ENCODE peak calls at places on chromosomes 16 and 17, in seven cellular contexts. One of them, this sample, is unnamed.

GRCh38 chr17:30413109-30413508 is 34.4 kb downstream of the CPD start:
- DNase-seq in GM12878: no peak
- DNase-seq in K562: no peak
- DNase-seq in HCT116: no peak
- DNase-seq in HepG2: no peak
- DNase-seq in H1: no peak
- DNase-seq in SK-N-SH: no peak
- DNase-seq in this sample: no peak

GRCh38 chr17:9615486-9615885 is 29.8 kb upstream of the USP43 start:
- DNase-seq in GM12878: no peak
- DNase-seq in K562: no peak
- DNase-seq in HCT116: no peak
- DNase-seq in HepG2: peak; percentile 24
- DNase-seq in H1: no peak
- DNase-seq in SK-N-SH: no peak
- DNase-seq in this sample: no peak

GRCh38 chr17:61260061-61260797 is 139.4 kb upstream of the TBX2 start:
- DNase-seq in GM12878: no peak
- DNase-seq in K562: no peak
- DNase-seq in HCT116: no peak
- DNase-seq in HepG2: no peak
- DNase-seq in H1: no peak
- DNase-seq in SK-N-SH: no peak
- DNase-seq in this sample: no peak

GRCh38 chr17:82882715-82883446 is 43.1 kb upstream of the ZNF750 start:
- DNase-seq in GM12878: no peak
- DNase-seq in K562: no peak
- DNase-seq in HCT116: no peak
- DNase-seq in HepG2: no peak
- DNase-seq in H1: no peak
- DNase-seq in SK-N-SH: no peak
- DNase-seq in this sample: no peak

GRCh38 chr16:82801361-82801760 is 174.6 kb downstream of the CDH13 start:
- DNase-seq in GM12878: no peak
- DNase-seq in K562: no peak
- DNase-seq in HCT116: no peak
- DNase-seq in HepG2: no peak
- DNase-seq in H1: no peak
- DNase-seq in SK-N-SH: no peak
- DNase-seq in this sample: no peak

GRCh38 chr16:80460988-80461387 is 79.8 kb upstream of the DYNLRB2 start:
- DNase-seq in GM12878: no peak
- DNase-seq in K562: no peak
- DNase-seq in HCT116: no peak
- DNase-seq in HepG2: no peak
- DNase-seq in H1: no peak
- DNase-seq in SK-N-SH: no peak
- DNase-seq in this sample: no peak

GRCh38 chr17:83076930-83077329 is 2.5 kb upstream of the METRNL start:
- DNase-seq in GM12878: no peak
- DNase-seq in K562: no peak
- DNase-seq in HCT116: no peak
- DNase-seq in HepG2: no peak
- DNase-seq in H1: no peak
- DNase-seq in SK-N-SH: peak; percentile 71
- DNase-seq in this sample: no peak

GRCh38 chr17:43612515-43612914 is 49.2 kb downstream of the MEOX1 start:
- DNase-seq in GM12878: no peak
- DNase-seq in K562: no peak
- DNase-seq in HCT116: no peak
- DNase-seq in HepG2: peak; percentile 50
- DNase-seq in H1: no peak
- DNase-seq in SK-N-SH: no peak
- DNase-seq in this sample: no peak

GRCh38 chr17:8060274-8060673 is 21.4 kb downstream of the ALOX15B start:
- DNase-seq in GM12878: peak; percentile 19
- DNase-seq in K562: peak; percentile 58
- DNase-seq in HCT116: peak; percentile 75
- DNase-seq in HepG2: peak; percentile 65
- DNase-seq in H1: peak; percentile 79
- DNase-seq in SK-N-SH: peak; percentile 80
- DNase-seq in this sample: peak; percentile 44

GRCh38 chr16:17470871-17471744 is at the start of gene XYLT1:
- DNase-seq in GM12878: no peak
- DNase-seq in K562: peak; percentile 40
- DNase-seq in HCT116: no peak
- DNase-seq in HepG2: no peak
- DNase-seq in H1: peak; percentile 81
- DNase-seq in SK-N-SH: peak; percentile 89
- DNase-seq in this sample: no peak

GRCh38 chr16:70804153-70804728 is 3.3 kb upstream of the VAC14 start:
- DNase-seq in GM12878: no peak
- DNase-seq in K562: no peak
- DNase-seq in HCT116: no peak
- DNase-seq in HepG2: no peak
- DNase-seq in H1: no peak
- DNase-seq in SK-N-SH: no peak
- DNase-seq in this sample: no peak

GRCh38 chr17:4827399-4827798 is 5.7 kb upstream of the MINK1 start:
- DNase-seq in GM12878: no peak
- DNase-seq in K562: no peak
- DNase-seq in HCT116: no peak
- DNase-seq in HepG2: no peak
- DNase-seq in H1: no peak
- DNase-seq in SK-N-SH: no peak
- DNase-seq in this sample: no peak

GRCh38 chr16:31876955-31877828 is 3.6 kb downstream of the ZNF267 start:
- DNase-seq in GM12878: peak; percentile 94
- DNase-seq in K562: no peak
- DNase-seq in HCT116: no peak
- DNase-seq in HepG2: peak; percentile 87
- DNase-seq in H1: no peak
- DNase-seq in SK-N-SH: no peak
- DNase-seq in this sample: no peak

GRCh38 chr17:73013299-73013698 is 79.2 kb downstream of the SLC39A11 start:
- DNase-seq in GM12878: no peak
- DNase-seq in K562: no peak
- DNase-seq in HCT116: no peak
- DNase-seq in HepG2: no peak
- DNase-seq in H1: no peak
- DNase-seq in SK-N-SH: no peak
- DNase-seq in this sample: no peak

GRCh38 chr16:9134739-9135138 is 43.3 kb downstream of the HAPSTR1 start:
- DNase-seq in GM12878: no peak
- DNase-seq in K562: peak; percentile 53
- DNase-seq in HCT116: peak; percentile 29
- DNase-seq in HepG2: peak; percentile 79
- DNase-seq in H1: peak; percentile 79
- DNase-seq in SK-N-SH: peak; percentile 82
- DNase-seq in this sample: peak; percentile 70

GRCh38 chr17:21524211-21524591 is 148.0 kb downstream of the KCNJ12 start:
- DNase-seq in GM12878: no peak
- DNase-seq in K562: peak; percentile 47
- DNase-seq in HCT116: no peak
- DNase-seq in HepG2: no peak
- DNase-seq in H1: peak; percentile 8
- DNase-seq in SK-N-SH: no peak
- DNase-seq in this sample: peak; percentile 40

DNA sequence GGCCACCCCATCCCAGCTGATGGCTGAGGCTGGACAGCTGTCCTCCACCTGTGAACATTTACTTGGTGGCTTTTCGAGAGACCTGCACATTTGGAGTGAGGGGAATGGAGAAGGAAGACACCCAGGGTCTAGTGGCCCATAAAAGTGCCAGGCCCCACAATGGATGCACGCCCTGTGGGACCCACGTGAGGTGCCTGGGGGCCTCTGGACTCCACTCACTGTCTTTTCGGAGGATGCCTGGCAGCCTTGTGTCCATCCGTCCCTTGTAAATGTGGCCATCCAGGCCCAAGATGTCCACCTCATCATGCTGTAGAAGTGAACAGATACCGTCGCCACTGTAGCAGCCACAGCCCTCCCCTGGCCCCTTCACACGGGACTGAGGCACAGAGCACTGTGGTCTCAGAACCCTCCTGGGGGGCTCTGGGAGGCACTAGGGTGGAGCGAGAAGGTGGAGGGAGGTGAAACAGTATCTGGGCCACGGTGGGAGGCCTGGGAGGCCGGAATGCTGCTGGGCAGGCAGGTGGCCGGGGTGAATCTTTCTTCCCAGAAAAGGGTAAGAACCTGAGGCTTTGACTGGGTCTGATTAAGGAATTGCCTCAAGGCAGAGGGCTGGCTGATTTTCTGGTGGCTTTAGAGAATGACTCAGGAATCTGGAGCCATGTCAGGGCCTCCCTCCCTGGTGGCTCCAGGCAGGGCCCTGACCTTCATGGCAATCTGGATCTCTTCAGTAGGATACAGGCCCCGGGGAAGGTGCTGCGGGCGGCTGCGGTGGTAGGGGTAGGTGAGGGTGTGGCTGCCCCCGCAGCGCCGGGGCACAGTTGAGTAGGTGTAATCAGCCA is 11.5 kb downstream of the UBALD2 start:
- DNase-seq in GM12878: no peak
- DNase-seq in K562: no peak
- DNase-seq in HCT116: no peak
- DNase-seq in HepG2: no peak
- DNase-seq in H1: no peak
- DNase-seq in SK-N-SH: peak; percentile 42
- DNase-seq in this sample: no peak
- TF ChIP-seq JUND in GM12878: no peak
- TF ChIP-seq JUND in K562: no peak
- TF ChIP-seq JUND in HCT116: no peak
- TF ChIP-seq JUND in HepG2: no peak
- TF ChIP-seq JUND in H1: no peak
- TF ChIP-seq JUND in SK-N-SH: no peak
- TF ChIP-seq JUND in this sample: no peak

GRCh38 chr17:74417178-74418045 is 14.5 kb upstream of the GPRC5C start:
- DNase-seq in GM12878: peak; percentile 56
- DNase-seq in K562: no peak
- DNase-seq in HCT116: peak; percentile 98
- DNase-seq in HepG2: peak; percentile 89
- DNase-seq in H1: no peak
- DNase-seq in SK-N-SH: no peak
- DNase-seq in this sample: no peak
- TF ChIP-seq JUND in GM12878: peak; percentile 7
- TF ChIP-seq JUND in K562: peak; percentile 75
- TF ChIP-seq JUND in HCT116: peak; percentile 99
- TF ChIP-seq JUND in HepG2: no peak
- TF ChIP-seq JUND in H1: no peak
- TF ChIP-seq JUND in SK-N-SH: no peak
- TF ChIP-seq JUND in this sample: no peak

DNA sequence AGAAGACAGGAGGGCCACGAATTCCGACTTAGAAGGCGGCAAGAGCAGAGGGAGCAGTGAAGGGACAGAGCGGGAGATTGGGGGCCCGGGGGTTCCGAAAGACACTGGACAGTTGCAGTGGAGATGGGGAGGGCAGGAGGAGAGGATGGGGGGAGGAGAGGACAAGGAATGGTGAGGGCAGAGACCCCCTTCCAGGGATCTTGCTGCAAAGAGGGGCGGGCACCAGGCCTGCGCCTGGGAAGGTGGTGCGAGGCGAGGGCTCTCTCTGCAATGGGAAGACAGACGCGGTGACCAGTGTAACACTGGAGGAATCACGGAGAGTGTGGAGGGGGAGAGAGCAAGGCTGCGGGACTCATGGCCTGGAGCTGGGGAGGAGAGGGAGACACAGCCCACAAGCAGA is 185.2 kb downstream of the RBFOX3 start:
- DNase-seq in GM12878: no peak
- DNase-seq in K562: no peak
- DNase-seq in HCT116: no peak
- DNase-seq in HepG2: no peak
- DNase-seq in H1: no peak
- DNase-seq in SK-N-SH: no peak
- DNase-seq in this sample: no peak
- TF ChIP-seq JUND in GM12878: no peak
- TF ChIP-seq JUND in K562: no peak
- TF ChIP-seq JUND in HCT116: no peak
- TF ChIP-seq JUND in HepG2: no peak
- TF ChIP-seq JUND in H1: no peak
- TF ChIP-seq JUND in SK-N-SH: no peak
- TF ChIP-seq JUND in this sample: no peak

GRCh38 chr16:87276091-87276561 is 41.1 kb downstream of the C16orf95 start:
- DNase-seq in GM12878: no peak
- DNase-seq in K562: no peak
- DNase-seq in HCT116: no peak
- DNase-seq in HepG2: no peak
- DNase-seq in H1: no peak
- DNase-seq in SK-N-SH: no peak
- DNase-seq in this sample: no peak

GRCh38 chr16:87274808-87275207 is 42.4 kb downstream of the C16orf95 start:
- DNase-seq in GM12878: no peak
- DNase-seq in K562: no peak
- DNase-seq in HCT116: no peak
- DNase-seq in HepG2: no peak
- DNase-seq in H1: no peak
- DNase-seq in SK-N-SH: no peak
- DNase-seq in this sample: no peak

GRCh38 chr16:87279094-87279658 is 38.0 kb downstream of the C16orf95 start:
- DNase-seq in GM12878: no peak
- DNase-seq in K562: no peak
- DNase-seq in HCT116: no peak
- DNase-seq in HepG2: no peak
- DNase-seq in H1: no peak
- DNase-seq in SK-N-SH: no peak
- DNase-seq in this sample: no peak

GRCh38 chr16:87276926-87277325 is 40.3 kb downstream of the C16orf95 start:
- DNase-seq in GM12878: no peak
- DNase-seq in K562: no peak
- DNase-seq in HCT116: no peak
- DNase-seq in HepG2: no peak
- DNase-seq in H1: no peak
- DNase-seq in SK-N-SH: no peak
- DNase-seq in this sample: no peak

DNA sequence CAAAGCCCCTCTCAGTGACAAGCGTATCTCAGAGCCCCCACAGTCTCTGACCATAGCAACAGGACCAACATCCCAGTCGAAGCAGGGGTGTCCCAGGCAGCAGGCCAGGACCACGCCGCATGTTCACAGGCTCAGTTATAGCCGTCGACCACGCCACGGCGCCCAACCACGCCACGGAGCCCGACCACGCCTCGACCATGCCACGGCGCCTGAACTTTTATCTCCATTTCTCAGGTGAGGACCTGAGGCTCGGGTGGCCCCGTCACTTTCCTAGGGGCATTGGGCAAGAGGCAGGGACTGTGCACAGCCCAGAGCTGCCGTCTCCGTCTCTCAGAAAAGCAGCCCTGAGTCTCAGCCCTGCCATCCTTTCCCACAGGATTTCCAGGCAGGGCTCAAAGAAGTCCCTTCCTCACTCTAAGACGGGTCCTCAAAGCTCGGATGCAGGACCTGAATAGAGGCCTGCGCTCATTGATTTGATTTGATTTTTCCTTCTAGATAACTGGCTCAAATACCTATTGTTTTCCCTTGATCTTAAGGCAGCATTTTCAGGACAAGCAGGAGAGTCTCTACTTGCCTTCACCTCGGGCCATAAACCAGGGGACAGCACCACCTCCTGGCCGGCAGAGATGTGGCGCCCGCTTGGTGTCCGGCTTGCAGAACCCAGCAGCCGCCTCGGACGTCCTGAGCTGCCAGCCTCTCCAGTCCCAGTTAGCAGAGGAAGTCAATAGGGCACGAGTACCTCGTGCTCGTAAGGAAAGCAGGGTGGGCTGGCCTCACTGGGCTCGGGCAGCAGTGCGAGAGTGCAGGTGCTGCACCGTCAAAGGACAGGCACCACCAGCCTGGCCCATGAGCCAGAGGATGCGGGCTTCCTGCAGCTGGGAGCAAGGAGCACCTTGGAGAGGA is 38.8 kb downstream of the C16orf95 start:
- DNase-seq in GM12878: no peak
- DNase-seq in K562: peak; percentile 82
- DNase-seq in HCT116: peak; percentile 52
- DNase-seq in HepG2: peak; percentile 62
- DNase-seq in H1: peak; percentile 90
- DNase-seq in SK-N-SH: peak; percentile 91
- DNase-seq in this sample: peak; percentile 86
- TF ChIP-seq JUND in GM12878: no peak
- TF ChIP-seq JUND in K562: no peak
- TF ChIP-seq JUND in HCT116: no peak
- TF ChIP-seq JUND in HepG2: no peak
- TF ChIP-seq JUND in H1: no peak
- TF ChIP-seq JUND in SK-N-SH: no peak
- TF ChIP-seq JUND in this sample: no peak

This sample was measured in T47D.